ENCODE peak calls at places on chromosome 6, in ten cellular contexts. R, D, K, C, M, F, U, E, W and Q are unnamed samples.
A peak's percentile ranks its signal among the peaks of the same experiment; 100 is the strongest.

GRCh38 chr6:17971128-17972073 is 16.0 kb downstream of the KIF13A start:
- DNase-seq in R (no peak), F (no peak), C (no peak), E (no peak), K (no peak), M (no peak), D (no peak), W (no peak), U (no peak), Q (no peak)

GRCh38 chr6:45746046-45746445 is 269.6 kb downstream of the CLIC5 start:
- DNase-seq in F (no peak), M (no peak), D (no peak), K (no peak), E (no peak), C (no peak), W (no peak), R (no peak), U (no peak), Q (peak; percentile 76)

GRCh38 chr6:137472738-137473137 is 21.5 kb downstream of the OLIG3 start:
- DNase-seq in W (no peak), E (no peak), K (no peak), C (no peak), M (no peak), R (no peak), D (no peak), F (no peak), U (no peak), Q (no peak)

GRCh38 chr6:148837941-148838340 is 91.1 kb downstream of the UST start:
- DNase-seq in E (no peak), D (no peak), R (no peak), F (no peak), K (no peak), M (no peak), W (no peak), U (no peak), C (no peak), Q (no peak)

GRCh38 chr6:136640132-136640915 is 90.1 kb upstream of the MAP7 start:
- DNase-seq in R (no peak), D (no peak), E (no peak), U (no peak), C (no peak), K (peak; percentile 7), M (no peak), F (no peak), W (no peak), Q (peak; percentile 76)

GRCh38 chr6:108252055-108252454 is 8.8 kb downstream of the SNX3 start:
- DNase-seq in R (no peak), M (no peak), C (no peak), D (no peak), E (no peak), F (no peak), U (no peak), W (no peak), K (no peak), Q (no peak)

GRCh38 chr6:150673720-150674361 is 74.2 kb downstream of the PLEKHG1 start:
- DNase-seq in W (no peak), M (no peak), R (no peak), E (no peak), D (no peak), F (no peak), C (no peak), K (no peak), U (no peak), Q (no peak)

GRCh38 chr6:135299256-135299655 is 118.1 kb downstream of the MYB start:
- DNase-seq in M (no peak), U (no peak), C (no peak), F (no peak), E (no peak), R (no peak), K (no peak), W (no peak), D (no peak), Q (peak; percentile 31)

GRCh38 chr6:1363729-1364572 is 25.4 kb upstream of the FOXF2 start:
- DNase-seq in M (no peak), D (no peak), K (no peak), C (no peak), E (no peak), F (no peak), R (no peak), U (peak; percentile 84), W (no peak), Q (peak; percentile 43)

GRCh38 chr6:157603314-157603940 is 219.6 kb upstream of the SNX9 start:
- DNase-seq in E (no peak), U (no peak), F (no peak), W (no peak), C (no peak), K (no peak), R (no peak), D (no peak), M (no peak), Q (no peak)

GRCh38 chr6:11968241-11968806 is 43.8 kb upstream of the HIVEP1 start:
- DNase-seq in F (no peak), M (no peak), R (no peak), E (no peak), W (no peak), D (no peak), K (no peak), C (no peak), U (no peak), Q (no peak)

GRCh38 chr6:132494954-132495353 is 18.0 kb downstream of the STX7 start:
- DNase-seq in M (no peak), K (no peak), E (no peak), C (no peak), D (no peak), R (no peak), F (no peak), W (no peak), U (no peak), Q (no peak)

GRCh38 chr6:160790028-160790792 is 88.2 kb downstream of the PLG start:
- DNase-seq in E (no peak), M (no peak), C (peak; percentile 17), U (no peak), K (no peak), F (no peak), R (no peak), D (no peak), W (no peak), Q (no peak)

GRCh38 chr6:139240161-139241010 is 51.4 kb downstream of the TXLNB start:
- DNase-seq in K (no peak), W (no peak), R (no peak), M (peak; percentile 72), D (no peak), E (no peak), U (no peak), C (no peak), F (no peak), Q (peak; percentile 79)

GRCh38 chr6:31837612-31838553 is 10.3 kb downstream of the HSPA1B start:
- DNase-seq in C (no peak), M (no peak), D (no peak), E (no peak), W (no peak), F (no peak), R (no peak), K (no peak), U (no peak), Q (no peak)
- H3K4me3 ChIP-seq in C (peak overlapping the region; percentile 89), M (peak overlapping the region; percentile 96), D (peak overlapping the region; percentile 78), E (no peak overlapping the region), W (peak overlapping the region; percentile 95), F (peak overlapping the region; percentile 92), R (peak overlapping the region; percentile 54), K (no peak overlapping the region), U (peak overlapping the region; percentile 98), Q (peak overlapping the region; percentile 89)

GRCh38 chr6:125988280-125988679 is 1.9 kb downstream of the TRMT11 start:
- DNase-seq in U (no peak), F (no peak), K (no peak), W (no peak), R (no peak), C (no peak), D (no peak), M (no peak), E (no peak), Q (no peak)
- H3K4me3 ChIP-seq in U (no peak overlapping the region), F (no peak overlapping the region), K (no peak overlapping the region), W (no peak overlapping the region), R (no peak overlapping the region), C (peak overlapping the region; percentile 73), D (no peak overlapping the region), M (no peak overlapping the region), E (no peak overlapping the region), Q (no peak overlapping the region)

GRCh38 chr6:41470341-41471063 is 75.7 kb upstream of the FOXP4 start:
- DNase-seq in U (no peak), C (peak; percentile 57), E (no peak), K (no peak), D (peak; percentile 68), W (no peak), M (peak; percentile 47), R (no peak), F (no peak), Q (no peak)

GRCh38 chr6:41469156-41469950 is 76.8 kb upstream of the FOXP4 start:
- DNase-seq in C (peak; percentile 47), R (no peak), U (no peak), D (no peak), E (no peak), W (no peak), F (no peak), K (no peak), M (no peak), Q (no peak)

GRCh38 chr6:41474213-41474933 is 71.8 kb upstream of the FOXP4 start:
- DNase-seq in D (no peak), M (no peak), R (no peak), U (no peak), W (no peak), C (no peak), F (no peak), E (no peak), K (no peak), Q (no peak)

GRCh38 chr6:41469951-41470340 is 76.2 kb upstream of the FOXP4 start:
- DNase-seq in D (peak; percentile 67), E (no peak), R (no peak), F (no peak), W (no peak), C (peak; percentile 67), K (no peak), U (no peak), M (peak; percentile 43), Q (no peak)

DNA sequence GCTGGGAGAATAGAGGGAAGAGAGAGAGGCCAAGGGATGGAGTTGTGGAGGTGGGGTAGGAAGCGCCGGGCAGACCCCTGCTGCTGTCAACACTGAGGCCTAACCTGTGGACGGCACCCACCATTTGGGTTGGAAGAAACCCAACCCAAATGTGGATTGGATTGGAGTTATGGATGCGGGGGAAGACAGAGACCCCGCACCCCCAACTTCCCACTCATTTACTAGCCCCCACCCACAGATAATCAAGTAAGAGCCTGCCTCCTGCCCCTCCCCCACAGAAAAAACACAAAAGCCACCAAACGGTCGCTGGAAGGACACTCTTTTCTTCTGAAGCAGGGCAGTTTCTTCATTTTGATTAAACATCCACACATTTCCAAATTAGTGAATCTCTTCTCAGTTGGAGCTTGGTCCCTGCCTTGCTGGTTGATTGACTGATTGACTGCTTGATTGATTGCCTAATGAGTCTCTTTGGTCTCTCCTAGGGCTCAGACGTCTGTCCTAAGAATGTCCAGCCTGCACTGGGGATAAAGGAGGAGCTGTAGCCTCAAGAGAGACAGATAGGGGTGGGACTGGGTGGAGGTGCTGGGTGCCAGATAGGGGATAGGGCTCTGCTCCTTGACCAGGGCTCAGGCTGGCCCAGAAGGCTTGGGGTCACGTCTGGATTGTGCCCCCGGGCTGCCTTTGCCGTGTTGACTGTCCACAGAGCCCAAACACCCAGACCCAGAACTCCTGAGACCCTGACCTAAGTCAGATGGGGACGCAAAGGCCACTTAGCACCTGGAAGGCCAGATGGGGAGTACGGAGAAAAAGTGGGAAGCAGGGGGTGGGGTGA is 74.9 kb upstream of the FOXP4 start:
- DNase-seq in M (no peak), W (no peak), D (no peak), U (no peak), K (no peak), C (no peak), R (no peak), E (no peak), F (no peak), Q (no peak)
- H3K4me3 ChIP-seq in M (no peak overlapping the region), W (no peak overlapping the region), D (no peak overlapping the region), U (no peak overlapping the region), K (no peak overlapping the region), C (no peak overlapping the region), R (no peak overlapping the region), E (no peak overlapping the region), F (no peak overlapping the region), Q (no peak overlapping the region)

GRCh38 chr6:29976253-29976587 is 33.9 kb downstream of the HLA-A start:
- DNase-seq in R (no peak), W (no peak), F (no peak), K (no peak), D (no peak), M (no peak), E (no peak), C (no peak), U (no peak), Q (no peak)
- H3K4me3 ChIP-seq in R (peak overlapping the region; percentile 41), W (no peak overlapping the region), F (no peak overlapping the region), K (peak overlapping the region; percentile 80), D (peak overlapping the region; percentile 62), M (peak overlapping the region; percentile 53), E (no peak overlapping the region), C (peak overlapping the region; percentile 49), U (peak overlapping the region; percentile 52), Q (peak overlapping the region; percentile 51)